ENCODE peak calls at places on chromosomes 11 and 22, in ten cellular contexts. One of them, this sample, is unnamed.

GRCh38 chr11:107598225-107599139 is 7.5 kb downstream of the ELMOD1 start:
- DNase-seq in heart right ventricle: no peak
- DNase-seq in cardiac muscle cell: peak; percentile 19
- DNase-seq in left ventricle myocardium inferior: no peak
- DNase-seq in aorta: no peak
- DNase-seq in neuronal stem cell: no peak
- DNase-seq in GM23248: peak; percentile 54
- DNase-seq in fibroblast of lung: no peak
- DNase-seq in H9: peak; percentile 77
- DNase-seq in Peyer's patch: no peak
- DNase-seq in this sample: no peak

GRCh38 chr11:3037041-3037944 is 19.9 kb downstream of the CARS1 start:
- DNase-seq in heart right ventricle: peak; percentile 83
- DNase-seq in cardiac muscle cell: peak; percentile 76
- DNase-seq in left ventricle myocardium inferior: peak; percentile 80
- DNase-seq in aorta: peak; percentile 87
- DNase-seq in neuronal stem cell: peak; percentile 83
- DNase-seq in GM23248: peak; percentile 86
- DNase-seq in fibroblast of lung: peak; percentile 60
- DNase-seq in H9: peak; percentile 84
- DNase-seq in Peyer's patch: peak; percentile 89
- DNase-seq in this sample: no peak

GRCh38 chr22:40413873-40414272 is 43.5 kb downstream of the SGSM3 start:
- DNase-seq in heart right ventricle: no peak
- DNase-seq in cardiac muscle cell: no peak
- DNase-seq in left ventricle myocardium inferior: no peak
- DNase-seq in aorta: no peak
- DNase-seq in neuronal stem cell: no peak
- DNase-seq in GM23248: no peak
- DNase-seq in fibroblast of lung: no peak
- DNase-seq in H9: no peak
- DNase-seq in Peyer's patch: no peak
- DNase-seq in this sample: no peak

GRCh38 chr11:102802341-102802740 is 4.4 kb upstream of the MMP1 start:
- DNase-seq in heart right ventricle: no peak
- DNase-seq in cardiac muscle cell: peak; percentile 66
- DNase-seq in left ventricle myocardium inferior: no peak
- DNase-seq in aorta: no peak
- DNase-seq in neuronal stem cell: no peak
- DNase-seq in GM23248: peak; percentile 96
- DNase-seq in fibroblast of lung: peak; percentile 92
- DNase-seq in H9: no peak
- DNase-seq in Peyer's patch: no peak
- DNase-seq in this sample: no peak

GRCh38 chr11:44516688-44517301 is 48.7 kb upstream of the CD82 start:
- DNase-seq in heart right ventricle: no peak
- DNase-seq in cardiac muscle cell: no peak
- DNase-seq in left ventricle myocardium inferior: no peak
- DNase-seq in aorta: no peak
- DNase-seq in neuronal stem cell: no peak
- DNase-seq in GM23248: no peak
- DNase-seq in fibroblast of lung: no peak
- DNase-seq in H9: no peak
- DNase-seq in Peyer's patch: no peak
- DNase-seq in this sample: no peak

GRCh38 chr11:134034496-134035381 is 34.1 kb upstream of the JAM3 start:
- DNase-seq in heart right ventricle: no peak
- DNase-seq in cardiac muscle cell: no peak
- DNase-seq in left ventricle myocardium inferior: no peak
- DNase-seq in aorta: no peak
- DNase-seq in neuronal stem cell: no peak
- DNase-seq in GM23248: peak; percentile 60
- DNase-seq in fibroblast of lung: peak; percentile 22
- DNase-seq in H9: no peak
- DNase-seq in Peyer's patch: no peak
- DNase-seq in this sample: peak; percentile 42

GRCh38 chr11:86672007-86672621 is at the start of gene ME3:
- DNase-seq in heart right ventricle: peak; percentile 73
- DNase-seq in cardiac muscle cell: peak; percentile 62
- DNase-seq in left ventricle myocardium inferior: peak; percentile 70
- DNase-seq in aorta: peak; percentile 85
- DNase-seq in neuronal stem cell: peak; percentile 42
- DNase-seq in GM23248: peak; percentile 74
- DNase-seq in fibroblast of lung: peak; percentile 63
- DNase-seq in H9: peak; percentile 61
- DNase-seq in Peyer's patch: peak; percentile 73
- DNase-seq in this sample: no peak

GRCh38 chr11:76830639-76831312 is 29.9 kb upstream of the ACER3 start:
- DNase-seq in heart right ventricle: no peak
- DNase-seq in cardiac muscle cell: peak; percentile 77
- DNase-seq in left ventricle myocardium inferior: no peak
- DNase-seq in aorta: no peak
- DNase-seq in neuronal stem cell: no peak
- DNase-seq in GM23248: peak; percentile 84
- DNase-seq in fibroblast of lung: peak; percentile 43
- DNase-seq in H9: no peak
- DNase-seq in Peyer's patch: peak; percentile 50
- DNase-seq in this sample: no peak

DNA sequence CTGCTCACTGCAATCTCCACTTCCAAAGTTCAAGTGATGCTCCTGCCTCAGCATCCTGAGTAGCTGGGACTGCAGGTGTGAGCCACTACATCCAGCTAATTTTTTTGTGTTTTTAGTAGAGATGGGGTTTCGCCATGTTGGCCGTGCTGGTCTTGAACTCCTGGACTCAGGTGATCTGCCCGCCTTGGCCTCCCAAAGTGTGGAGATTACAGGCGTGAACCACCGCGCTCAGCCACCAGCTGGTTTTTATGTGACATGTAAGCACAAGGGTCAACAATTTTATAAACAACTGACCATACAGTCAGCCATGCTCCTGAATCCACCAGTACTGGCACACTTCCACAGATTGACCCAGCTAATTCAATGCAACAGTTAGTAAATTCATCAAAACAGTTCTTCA is 526.3 kb upstream of the LRRC4C start:
- DNase-seq in heart right ventricle: no peak
- DNase-seq in cardiac muscle cell: no peak
- DNase-seq in left ventricle myocardium inferior: no peak
- DNase-seq in aorta: no peak
- DNase-seq in neuronal stem cell: no peak
- DNase-seq in GM23248: no peak
- DNase-seq in fibroblast of lung: no peak
- DNase-seq in H9: no peak
- DNase-seq in Peyer's patch: no peak
- DNase-seq in this sample: no peak
- H3K9me3 ChIP-seq in heart right ventricle: no peaks in the 10 kb centered on the region
- H3K9me3 ChIP-seq in cardiac muscle cell: no peaks in the 10 kb centered on the region
- H3K9me3 ChIP-seq in left ventricle myocardium inferior: no peaks in the 10 kb centered on the region
- H3K9me3 ChIP-seq in aorta: no peaks in the 10 kb centered on the region
- H3K9me3 ChIP-seq in neuronal stem cell: no peaks in the 10 kb centered on the region
- H3K9me3 ChIP-seq in GM23248: no peaks in the 10 kb centered on the region
- H3K9me3 ChIP-seq in fibroblast of lung: no peaks in the 10 kb centered on the region
- H3K9me3 ChIP-seq in H9: no peaks in the 10 kb centered on the region
- H3K9me3 ChIP-seq in Peyer's patch: no peaks in the 10 kb centered on the region
- H3K9me3 ChIP-seq in this sample: no peaks in the 10 kb centered on the region

GRCh38 chr22:24327827-24328226 is 57.2 kb downstream of the SPECC1L start:
- DNase-seq in heart right ventricle: no peak
- DNase-seq in cardiac muscle cell: no peak
- DNase-seq in left ventricle myocardium inferior: no peak
- DNase-seq in aorta: no peak
- DNase-seq in neuronal stem cell: no peak
- DNase-seq in GM23248: no peak
- DNase-seq in fibroblast of lung: no peak
- DNase-seq in H9: no peak
- DNase-seq in Peyer's patch: no peak
- DNase-seq in this sample: no peak
- H3K27ac ChIP-seq in heart right ventricle: no peak overlapping the region
- H3K27ac ChIP-seq in cardiac muscle cell: no peak overlapping the region
- H3K27ac ChIP-seq in left ventricle myocardium inferior: no peak overlapping the region
- H3K27ac ChIP-seq in aorta: no peak overlapping the region
- H3K27ac ChIP-seq in neuronal stem cell: no peak overlapping the region
- H3K27ac ChIP-seq in GM23248: no peak overlapping the region
- H3K27ac ChIP-seq in fibroblast of lung: no peak overlapping the region
- H3K27ac ChIP-seq in H9: no peak overlapping the region
- H3K27ac ChIP-seq in Peyer's patch: no peak overlapping the region
- H3K27ac ChIP-seq in this sample: no peak overlapping the region

GRCh38 chr22:47206819-47207218 is 444.4 kb downstream of the TBC1D22A start:
- DNase-seq in heart right ventricle: no peak
- DNase-seq in cardiac muscle cell: no peak
- DNase-seq in left ventricle myocardium inferior: no peak
- DNase-seq in aorta: no peak
- DNase-seq in neuronal stem cell: no peak
- DNase-seq in GM23248: no peak
- DNase-seq in fibroblast of lung: no peak
- DNase-seq in H9: no peak
- DNase-seq in Peyer's patch: no peak
- DNase-seq in this sample: no peak
- H3K9me3 ChIP-seq in heart right ventricle: no peaks in the 10 kb centered on the region
- H3K9me3 ChIP-seq in cardiac muscle cell: no peaks in the 10 kb centered on the region
- H3K9me3 ChIP-seq in left ventricle myocardium inferior: no peaks in the 10 kb centered on the region
- H3K9me3 ChIP-seq in aorta: no peaks in the 10 kb centered on the region
- H3K9me3 ChIP-seq in neuronal stem cell: peaks cover 2% of the 10 kb centered on the region
- H3K9me3 ChIP-seq in GM23248: no peaks in the 10 kb centered on the region
- H3K9me3 ChIP-seq in fibroblast of lung: no peaks in the 10 kb centered on the region
- H3K9me3 ChIP-seq in H9: peaks cover 64% of the 10 kb centered on the region
- H3K9me3 ChIP-seq in Peyer's patch: no peaks in the 10 kb centered on the region
- H3K9me3 ChIP-seq in this sample: peaks cover 2% of the 10 kb centered on the region

DNA sequence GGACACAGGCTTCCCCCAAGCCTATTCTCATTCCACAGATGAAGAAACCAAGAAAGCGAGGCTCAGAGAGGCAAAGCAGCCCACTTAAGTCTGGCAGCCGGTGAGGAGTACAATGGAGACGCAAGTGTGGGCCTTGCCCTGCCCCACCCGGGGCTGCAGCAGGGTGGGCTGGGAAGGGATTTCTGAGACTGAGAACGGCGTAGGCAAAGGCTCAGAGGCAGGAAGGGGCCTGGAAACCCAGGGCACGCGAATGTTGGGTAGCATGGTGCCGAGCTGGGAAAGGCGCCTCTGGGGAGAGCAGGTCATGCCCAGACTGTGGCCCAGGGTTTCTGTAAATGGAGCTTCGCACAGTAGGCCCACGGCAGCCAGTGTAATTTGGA is 47.5 kb upstream of the SHISAL1 start:
- DNase-seq in heart right ventricle: no peak
- DNase-seq in cardiac muscle cell: no peak
- DNase-seq in left ventricle myocardium inferior: no peak
- DNase-seq in aorta: no peak
- DNase-seq in neuronal stem cell: no peak
- DNase-seq in GM23248: no peak
- DNase-seq in fibroblast of lung: no peak
- DNase-seq in H9: no peak
- DNase-seq in Peyer's patch: no peak
- DNase-seq in this sample: no peak
- H3K27ac ChIP-seq in heart right ventricle: no peak overlapping the region
- H3K27ac ChIP-seq in cardiac muscle cell: no peak overlapping the region
- H3K27ac ChIP-seq in left ventricle myocardium inferior: peak overlapping the region; percentile 79
- H3K27ac ChIP-seq in aorta: peak overlapping the region; percentile 89
- H3K27ac ChIP-seq in neuronal stem cell: no peak overlapping the region
- H3K27ac ChIP-seq in GM23248: peak overlapping the region; percentile 87
- H3K27ac ChIP-seq in fibroblast of lung: peak overlapping the region; percentile 81
- H3K27ac ChIP-seq in H9: no peak overlapping the region
- H3K27ac ChIP-seq in Peyer's patch: peak overlapping the region; percentile 53
- H3K27ac ChIP-seq in this sample: peak overlapping the region; percentile 86

GRCh38 chr22:48547971-48548370 is 1279.7 kb downstream of the BRD1 start:
- DNase-seq in heart right ventricle: no peak
- DNase-seq in cardiac muscle cell: no peak
- DNase-seq in left ventricle myocardium inferior: no peak
- DNase-seq in aorta: no peak
- DNase-seq in neuronal stem cell: no peak
- DNase-seq in GM23248: no peak
- DNase-seq in fibroblast of lung: no peak
- DNase-seq in H9: no peak
- DNase-seq in Peyer's patch: no peak
- DNase-seq in this sample: no peak
- H3K9me3 ChIP-seq in heart right ventricle: no peaks in the 10 kb centered on the region
- H3K9me3 ChIP-seq in cardiac muscle cell: no peaks in the 10 kb centered on the region
- H3K9me3 ChIP-seq in left ventricle myocardium inferior: no peaks in the 10 kb centered on the region
- H3K9me3 ChIP-seq in aorta: no peaks in the 10 kb centered on the region
- H3K9me3 ChIP-seq in neuronal stem cell: no peaks in the 10 kb centered on the region
- H3K9me3 ChIP-seq in GM23248: no peaks in the 10 kb centered on the region
- H3K9me3 ChIP-seq in fibroblast of lung: no peaks in the 10 kb centered on the region
- H3K9me3 ChIP-seq in H9: no peaks in the 10 kb centered on the region
- H3K9me3 ChIP-seq in Peyer's patch: no peaks in the 10 kb centered on the region
- H3K9me3 ChIP-seq in this sample: peaks cover 26% of the 10 kb centered on the region

GRCh38 chr11:41010361-41011050 is 448.9 kb downstream of the LRRC4C start:
- DNase-seq in heart right ventricle: no peak
- DNase-seq in cardiac muscle cell: no peak
- DNase-seq in left ventricle myocardium inferior: no peak
- DNase-seq in aorta: no peak
- DNase-seq in neuronal stem cell: no peak
- DNase-seq in GM23248: no peak
- DNase-seq in fibroblast of lung: no peak
- DNase-seq in H9: no peak
- DNase-seq in Peyer's patch: no peak
- DNase-seq in this sample: no peak
- H3K27ac ChIP-seq in heart right ventricle: no peak overlapping the region
- H3K27ac ChIP-seq in cardiac muscle cell: no peak overlapping the region
- H3K27ac ChIP-seq in left ventricle myocardium inferior: no peak overlapping the region
- H3K27ac ChIP-seq in aorta: no peak overlapping the region
- H3K27ac ChIP-seq in neuronal stem cell: no peak overlapping the region
- H3K27ac ChIP-seq in GM23248: no peak overlapping the region
- H3K27ac ChIP-seq in fibroblast of lung: no peak overlapping the region
- H3K27ac ChIP-seq in H9: no peak overlapping the region
- H3K27ac ChIP-seq in Peyer's patch: no peak overlapping the region
- H3K27ac ChIP-seq in this sample: no peak overlapping the region

GRCh38 chr11:132088551-132088950 is 718.1 kb downstream of the NTM start:
- DNase-seq in heart right ventricle: no peak
- DNase-seq in cardiac muscle cell: no peak
- DNase-seq in left ventricle myocardium inferior: no peak
- DNase-seq in aorta: no peak
- DNase-seq in neuronal stem cell: no peak
- DNase-seq in GM23248: no peak
- DNase-seq in fibroblast of lung: no peak
- DNase-seq in H9: no peak
- DNase-seq in Peyer's patch: no peak
- DNase-seq in this sample: no peak
- H3K9me3 ChIP-seq in heart right ventricle: peaks cover 51% of the 10 kb centered on the region
- H3K9me3 ChIP-seq in cardiac muscle cell: peaks cover 3% of the 10 kb centered on the region
- H3K9me3 ChIP-seq in left ventricle myocardium inferior: peaks cover 57% of the 10 kb centered on the region
- H3K9me3 ChIP-seq in aorta: peaks cover 6% of the 10 kb centered on the region
- H3K9me3 ChIP-seq in neuronal stem cell: peaks cover 7% of the 10 kb centered on the region
- H3K9me3 ChIP-seq in GM23248: peaks cover 5% of the 10 kb centered on the region
- H3K9me3 ChIP-seq in fibroblast of lung: no peaks in the 10 kb centered on the region
- H3K9me3 ChIP-seq in H9: peaks cover 29% of the 10 kb centered on the region
- H3K9me3 ChIP-seq in Peyer's patch: no peaks in the 10 kb centered on the region
- H3K9me3 ChIP-seq in this sample: peaks cover 15% of the 10 kb centered on the region

DNA sequence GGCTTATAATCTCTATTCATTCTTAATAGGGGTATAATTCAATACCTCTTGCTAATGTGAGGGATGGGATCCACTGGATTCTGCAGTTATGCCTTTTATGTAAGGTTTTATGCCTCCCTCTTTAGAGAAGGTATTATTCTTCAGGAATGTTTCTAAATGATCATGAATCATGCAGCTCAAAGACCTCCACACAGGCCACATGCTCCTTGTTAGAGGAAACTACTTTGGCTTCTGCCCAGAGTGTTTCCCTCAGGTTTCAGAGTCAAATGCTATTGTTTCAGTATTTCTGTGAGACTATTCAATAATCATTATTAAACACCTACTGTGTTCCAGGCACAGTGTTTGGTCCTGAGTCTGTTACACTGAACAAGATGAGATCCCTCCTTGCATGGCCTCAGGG is 115.9 kb downstream of the RAB38 start:
- DNase-seq in heart right ventricle: no peak
- DNase-seq in cardiac muscle cell: peak; percentile 12
- DNase-seq in left ventricle myocardium inferior: no peak
- DNase-seq in aorta: no peak
- DNase-seq in neuronal stem cell: no peak
- DNase-seq in GM23248: peak; percentile 1
- DNase-seq in fibroblast of lung: peak; percentile 70
- DNase-seq in H9: no peak
- DNase-seq in Peyer's patch: no peak
- DNase-seq in this sample: no peak
- H3K27ac ChIP-seq in heart right ventricle: no peak overlapping the region
- H3K27ac ChIP-seq in cardiac muscle cell: no peak overlapping the region
- H3K27ac ChIP-seq in left ventricle myocardium inferior: no peak overlapping the region
- H3K27ac ChIP-seq in aorta: no peak overlapping the region
- H3K27ac ChIP-seq in neuronal stem cell: no peak overlapping the region
- H3K27ac ChIP-seq in GM23248: no peak overlapping the region
- H3K27ac ChIP-seq in fibroblast of lung: no peak overlapping the region
- H3K27ac ChIP-seq in H9: no peak overlapping the region
- H3K27ac ChIP-seq in Peyer's patch: no peak overlapping the region
- H3K27ac ChIP-seq in this sample: no peak overlapping the region

This sample was measured in keratinocyte.